ENCODE peak calls at places on chromosomes 3 and 15, in seven cellular contexts. L, U, G, P, H, N and F are unnamed samples.

GRCh38 chr3:43484926-43485488 is 136.8 kb downstream of the ANO10 start:
- DNase-seq in G (no peak), U (no peak), H (no peak), N (no peak), P (no peak), L (no peak), F (no peak)

GRCh38 chr3:56682458-56683121 is 475 bp downstream of the TASOR start:
- DNase-seq in G (peak; percentile 91), H (peak; percentile 64), L (peak; percentile 30), P (peak; percentile 50), N (peak; percentile 77), U (peak; percentile 44), F (peak; percentile 76)

GRCh38 chr3:161084277-161084676 is 20.9 kb downstream of the B3GALNT1 start:
- DNase-seq in P (no peak), U (no peak), H (no peak), L (no peak), N (no peak), G (no peak), F (no peak)

GRCh38 chr15:69891070-69891491 is 206.6 kb downstream of the TLE3 start:
- DNase-seq in G (no peak), P (no peak), N (no peak), L (no peak), H (no peak), U (no peak), F (no peak)

GRCh38 chr3:182697345-182697919 is 95.9 kb upstream of the ATP11B start:
- DNase-seq in H (no peak), U (no peak), N (no peak), P (no peak), L (no peak), G (no peak), F (no peak)

GRCh38 chr3:186965141-186965879 is 35.0 kb downstream of the ST6GAL1 start:
- DNase-seq in G (peak; percentile 76), H (no peak), L (no peak), N (peak; percentile 38), U (no peak), P (no peak), F (peak; percentile 57)

GRCh38 chr3:177220136-177220974 is 23.1 kb upstream of the TBL1XR1 start:
- DNase-seq in N (no peak), G (no peak), U (no peak), L (no peak), P (no peak), H (no peak), F (no peak)

GRCh38 chr3:20310629-20311028 is 124.6 kb upstream of the SGO1 start:
- DNase-seq in G (no peak), N (no peak), L (no peak), P (no peak), U (no peak), H (no peak), F (no peak)

GRCh38 chr3:24812116-24812515 is 317.5 kb upstream of the THRB start:
- DNase-seq in P (no peak), H (no peak), N (no peak), G (no peak), L (no peak), U (no peak), F (no peak)

GRCh38 chr3:16456784-16457415 is 56.6 kb downstream of the RFTN1 start:
- DNase-seq in P (no peak), G (no peak), U (no peak), H (no peak), N (no peak), L (no peak), F (no peak)

GRCh38 chr15:92839696-92840095 is 60.4 kb upstream of the CHD2 start:
- DNase-seq in G (peak; percentile 79), P (no peak), N (peak; percentile 41), U (no peak), L (no peak), H (no peak), F (peak; percentile 56)

GRCh38 chr3:24437326-24437725 is 57.3 kb downstream of the THRB start:
- DNase-seq in P (no peak), G (no peak), H (no peak), N (no peak), U (no peak), L (no peak), F (no peak)

GRCh38 chr3:63954182-63954581 is 42.0 kb upstream of the SCAANT1 start:
- DNase-seq in U (no peak), G (no peak), N (no peak), H (no peak), P (no peak), L (no peak), F (no peak)

GRCh38 chr3:140842984-140843649 is 98.5 kb upstream of the SLC25A36 start:
- DNase-seq in P (no peak), U (no peak), L (no peak), G (peak; percentile 91), H (no peak), N (peak; percentile 73), F (peak; percentile 52)

GRCh38 chr3:11719406-11720219 is 75.9 kb upstream of the VGLL4 start:
- DNase-seq in H (peak; percentile 93), P (peak; percentile 44), N (peak; percentile 90), G (peak; percentile 74), U (peak; percentile 96), L (no peak), F (peak; percentile 81)

GRCh38 chr15:42137461-42138261 is 18.8 kb downstream of the PLA2G4F start:
- DNase-seq in U (no peak), G (peak; percentile 41), L (no peak), P (no peak), N (peak; percentile 55), H (peak; percentile 62), F (peak; percentile 62)

GRCh38 chr3:55749036-55749435 is 261.9 kb upstream of the WNT5A start:
- DNase-seq in P (no peak), N (no peak), H (no peak), L (no peak), U (no peak), G (no peak), F (no peak)